ENCODE peak calls at places on chromosomes 7 and 10, in nine cellular contexts. Y, J, Z, I, G, B, E, U and S are unnamed samples.

GRCh38 chr7:80833289-80834104 is 85.4 kb downstream of the SEMA3C start:
- DNase-seq in Y (no peak), J (peak), Z (peak), I (no peak), G (no peak), B (no peak), E (no peak), U (no peak), S (no peak)

GRCh38 chr10:36559412-36559811 is 566.0 kb upstream of the ANKRD30A start:
- DNase-seq in Y (no peak), J (no peak), Z (peak), I (no peak), G (no peak), B (no peak), E (no peak), U (no peak), S (no peak)

GRCh38 chr7:131004371-131004770 is 270.4 kb upstream of the KLF14 start:
- DNase-seq in Y (no peak), J (no peak), Z (no peak), I (no peak), G (no peak), B (no peak), E (no peak), U (no peak), S (no peak)

GRCh38 chr10:69346776-69347175 is 68.5 kb downstream of the HK1 start:
- DNase-seq in Y (no peak), J (no peak), Z (no peak), I (no peak), G (no peak), B (no peak), E (no peak), U (no peak), S (no peak)

GRCh38 chr7:83643012-83643411 is 5.9 kb downstream of the SEMA3E start:
- DNase-seq in Y (no peak), J (no peak), Z (no peak), I (no peak), G (no peak), B (no peak), E (no peak), U (no peak), S (no peak)

GRCh38 chr10:117217196-117217761 is 20.0 kb downstream of the KCNK18 start:
- DNase-seq in Y (peak), J (peak), Z (no peak), I (peak), G (no peak), B (no peak), E (peak), U (peak), S (no peak)

GRCh38 chr10:111598433-111599059 is 521.7 kb downstream of the ADRA2A start:
- DNase-seq in Y (peak), J (peak), Z (peak), I (peak), G (peak), B (peak), E (peak), U (peak), S (no peak)

GRCh38 chr7:150404172-150404784 is 25.1 kb downstream of the ZNF775 start:
- DNase-seq in Y (no peak), J (no peak), Z (no peak), I (no peak), G (no peak), B (no peak), E (peak), U (no peak), S (no peak)

GRCh38 chr10:74081192-74081803 is 69.3 kb downstream of the AP3M1 start:
- DNase-seq in Y (peak), J (peak), Z (peak), I (no peak), G (no peak), B (peak), E (peak), U (no peak), S (no peak)

GRCh38 chr10:86536294-86536861 is 14.8 kb upstream of the WAPL start:
- DNase-seq in Y (no peak), J (no peak), Z (no peak), I (no peak), G (no peak), B (no peak), E (no peak), U (peak), S (no peak)

GRCh38 chr7:40598915-40599314 is 464.1 kb downstream of the SUGCT start:
- DNase-seq in Y (no peak), J (no peak), Z (no peak), I (no peak), G (no peak), B (no peak), E (no peak), U (no peak), S (no peak)

GRCh38 chr10:132889556-132889955 is 52.8 kb downstream of the CFAP46 start:
- DNase-seq in Y (no peak), J (no peak), Z (no peak), I (no peak), G (no peak), B (peak), E (no peak), U (no peak), S (no peak)

GRCh38 chr7:72268090-72268489 is 144.0 kb downstream of the CALN1 start:
- DNase-seq in Y (no peak), J (no peak), Z (no peak), I (no peak), G (no peak), B (no peak), E (no peak), U (no peak), S (no peak)

GRCh38 chr10:132541601-132542011 is 4.0 kb downstream of the INPP5A start:
- DNase-seq in Y (no peak), J (peak), Z (no peak), I (no peak), G (no peak), B (no peak), E (no peak), U (no peak), S (no peak)

GRCh38 chr10:48811461-48811860 is 126.8 kb downstream of the WDFY4 start:
- DNase-seq in Y (no peak), J (peak), Z (no peak), I (no peak), G (no peak), B (no peak), E (no peak), U (no peak), S (no peak)

GRCh38 chr10:104966563-104967280 is 325.6 kb downstream of the SORCS3 start:
- DNase-seq in Y (no peak), J (no peak), Z (no peak), I (no peak), G (no peak), B (no peak), E (no peak), U (no peak), S (no peak)

GRCh38 chr10:119543814-119544642 is 1.5 kb upstream of the RGS10 start:
- DNase-seq in Y (peak), J (peak), Z (no peak), I (no peak), G (peak), B (no peak), E (no peak), U (no peak), S (no peak)

GRCh38 chr7:923108-924041 is 31.1 kb downstream of the ADAP1 start:
- DNase-seq in Y (peak), J (no peak), Z (peak), I (no peak), G (no peak), B (peak), E (peak), U (peak), S (no peak)

GRCh38 chr7:127870231-127870907 is 160.9 kb downstream of the LRRC4 start:
- DNase-seq in Y (no peak), J (peak), Z (no peak), I (no peak), G (no peak), B (no peak), E (no peak), U (peak), S (no peak)

GRCh38 chr10:49767752-49768151 is 5.6 kb upstream of the OGDHL start:
- DNase-seq in Y (no peak), J (no peak), Z (no peak), I (no peak), G (no peak), B (no peak), E (no peak), U (no peak), S (no peak)

GRCh38 chr7:44935016-44935415 is 43.8 kb downstream of the MYO1G start:
- DNase-seq in Y (no peak), J (no peak), Z (no peak), I (no peak), G (no peak), B (no peak), E (no peak), U (no peak), S (no peak)

GRCh38 chr10:15791816-15792524 is 68.3 kb downstream of the MINDY3 start:
- DNase-seq in Y (peak), J (no peak), Z (no peak), I (no peak), G (no peak), B (peak), E (no peak), U (no peak), S (no peak)

GRCh38 chr10:18684953-18685352 is 25.7 kb downstream of the ARL5B start:
- DNase-seq in Y (no peak), J (no peak), Z (no peak), I (no peak), G (no peak), B (no peak), E (no peak), U (no peak), S (no peak)

GRCh38 chr10:110772454-110773025 is 99.2 kb upstream of the PDCD4 start:
- DNase-seq in Y (no peak), J (peak), Z (no peak), I (no peak), G (no peak), B (no peak), E (no peak), U (no peak), S (no peak)

GRCh38 chr7:17444673-17445072 is 146.2 kb downstream of the AHR start:
- DNase-seq in Y (peak), J (peak), Z (peak), I (no peak), G (no peak), B (no peak), E (no peak), U (no peak), S (no peak)

GRCh38 chr10:130221456-130222375 is 85.5 kb downstream of the GLRX3 start:
- DNase-seq in Y (no peak), J (no peak), Z (no peak), I (no peak), G (no peak), B (no peak), E (no peak), U (no peak), S (no peak)

GRCh38 chr10:131062621-131063260 is 248.8 kb downstream of the TCERG1L start:
- DNase-seq in Y (no peak), J (no peak), Z (no peak), I (no peak), G (no peak), B (no peak), E (no peak), U (no peak), S (no peak)

GRCh38 chr10:33066558-33067236 is 108.7 kb upstream of the ITGB1 start:
- DNase-seq in Y (peak), J (no peak), Z (peak), I (no peak), G (no peak), B (no peak), E (no peak), U (no peak), S (peak)

GRCh38 chr10:88657901-88658300 is 6.3 kb upstream of the LIPF start:
- DNase-seq in Y (no peak), J (peak), Z (peak), I (no peak), G (no peak), B (no peak), E (no peak), U (no peak), S (no peak)

GRCh38 chr10:27833792-27834191 is 88.2 kb upstream of the MKX start:
- DNase-seq in Y (no peak), J (no peak), Z (no peak), I (no peak), G (no peak), B (no peak), E (no peak), U (no peak), S (no peak)

GRCh38 chr7:101902680-101903504 is 85.5 kb downstream of the CUX1 start:
- DNase-seq in Y (no peak), J (no peak), Z (no peak), I (no peak), G (no peak), B (no peak), E (no peak), U (no peak), S (no peak)

GRCh38 chr7:101898019-101898575 is 80.7 kb downstream of the CUX1 start:
- DNase-seq in Y (no peak), J (no peak), Z (no peak), I (no peak), G (no peak), B (no peak), E (no peak), U (no peak), S (no peak)

GRCh38 chr7:101899616-101900015 is 82.2 kb downstream of the CUX1 start:
- DNase-seq in Y (no peak), J (no peak), Z (no peak), I (no peak), G (no peak), B (no peak), E (no peak), U (no peak), S (no peak)

GRCh38 chr7:101901661-101902491 is 84.5 kb downstream of the CUX1 start:
- DNase-seq in Y (peak), J (no peak), Z (no peak), I (no peak), G (no peak), B (no peak), E (no peak), U (no peak), S (no peak)

DNA sequence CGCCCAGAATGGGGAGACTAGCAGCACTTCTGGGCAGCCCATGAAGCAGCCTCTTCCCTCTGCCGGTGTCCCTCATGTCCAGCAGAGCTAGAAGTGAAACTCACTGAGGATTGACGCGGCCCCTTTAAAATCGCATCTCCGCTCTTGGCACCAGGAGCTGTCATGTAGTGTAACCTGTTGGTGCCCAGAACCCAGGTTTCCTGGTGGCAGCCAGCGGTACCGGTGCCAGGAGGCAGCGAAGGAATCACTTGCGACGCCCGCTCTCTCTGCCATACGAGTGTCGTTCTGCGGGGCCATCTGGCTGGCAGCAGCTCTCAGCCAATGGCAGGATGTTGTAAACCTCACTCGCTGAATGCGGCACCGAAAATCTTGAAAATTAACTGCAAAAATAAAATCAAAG is 82.7 kb downstream of the CUX1 start:
- DNase-seq in Y (no peak), J (peak), Z (no peak), I (no peak), G (no peak), B (no peak), E (no peak), U (no peak), S (no peak)
- H3K4me3 ChIP-seq in Y (no peak), J (peak), Z (no peak), I (peak), G (no peak), B (peak), E (no peak), U (no peak), S (peak)

DNA sequence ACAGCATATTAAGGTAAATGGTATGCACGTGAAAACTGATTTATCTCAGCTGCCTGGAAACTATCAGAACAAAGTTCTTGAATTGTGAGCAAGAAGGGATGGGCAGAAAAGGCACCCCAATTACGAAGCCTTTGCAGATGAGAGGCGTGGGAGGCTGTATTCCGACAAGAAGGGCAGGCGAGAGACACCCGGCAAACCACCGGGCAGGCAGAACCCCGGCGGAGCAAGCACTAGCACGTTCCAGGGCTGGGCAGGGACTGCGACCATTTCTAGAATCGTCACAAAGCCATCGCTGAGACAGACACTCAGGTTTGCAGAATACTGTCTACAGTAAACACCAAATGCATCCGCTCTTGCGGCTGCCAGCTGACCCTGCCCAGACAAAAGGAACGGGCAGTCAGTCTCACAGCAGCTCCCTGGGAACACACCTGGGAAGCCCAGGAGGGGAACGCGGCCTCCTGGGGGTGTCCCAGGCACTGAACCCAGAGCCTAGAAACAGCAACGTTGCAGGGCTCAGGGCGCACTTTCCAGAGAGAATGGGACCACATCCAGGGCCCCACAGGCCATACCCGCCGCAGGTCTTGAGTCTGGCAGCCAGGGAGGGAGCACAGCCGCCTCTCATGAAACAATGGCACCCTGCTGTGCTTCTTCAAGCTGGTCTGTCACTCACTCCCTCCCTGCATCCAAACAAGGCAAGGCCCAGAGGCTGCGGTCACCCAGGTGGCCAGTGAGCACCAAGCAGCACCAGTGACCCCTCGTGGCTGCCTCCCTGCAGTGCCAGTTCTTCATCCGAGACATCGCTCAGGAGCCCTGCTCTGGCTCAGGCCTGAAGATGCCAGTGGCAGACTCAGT is 261.9 kb downstream of the PTPRN2 start:
- DNase-seq in Y (no peak), J (peak), Z (peak), I (no peak), G (no peak), B (no peak), E (no peak), U (no peak), S (no peak)
- TF ChIP-seq CTCF in Y (no peak), J (peak), Z (no peak), I (no peak), G (no peak), B (no peak), E (no peak), U (no peak), S (no peak)

GRCh38 chr7:2098056-2098455 is 134.7 kb downstream of the MAD1L1 start:
- DNase-seq in Y (no peak), J (no peak), Z (no peak), I (no peak), G (no peak), B (no peak), E (no peak), U (no peak), S (no peak)

GRCh38 chr7:2098496-2098895 is 134.2 kb downstream of the MAD1L1 start:
- DNase-seq in Y (no peak), J (no peak), Z (no peak), I (no peak), G (no peak), B (no peak), E (no peak), U (no peak), S (no peak)

GRCh38 chr7:2100278-2101205 is 132.2 kb downstream of the MAD1L1 start:
- DNase-seq in Y (no peak), J (no peak), Z (no peak), I (no peak), G (no peak), B (no peak), E (no peak), U (peak), S (no peak)

GRCh38 chr7:2097492-2097891 is 135.3 kb downstream of the MAD1L1 start:
- DNase-seq in Y (no peak), J (no peak), Z (no peak), I (no peak), G (no peak), B (no peak), E (no peak), U (no peak), S (no peak)

DNA sequence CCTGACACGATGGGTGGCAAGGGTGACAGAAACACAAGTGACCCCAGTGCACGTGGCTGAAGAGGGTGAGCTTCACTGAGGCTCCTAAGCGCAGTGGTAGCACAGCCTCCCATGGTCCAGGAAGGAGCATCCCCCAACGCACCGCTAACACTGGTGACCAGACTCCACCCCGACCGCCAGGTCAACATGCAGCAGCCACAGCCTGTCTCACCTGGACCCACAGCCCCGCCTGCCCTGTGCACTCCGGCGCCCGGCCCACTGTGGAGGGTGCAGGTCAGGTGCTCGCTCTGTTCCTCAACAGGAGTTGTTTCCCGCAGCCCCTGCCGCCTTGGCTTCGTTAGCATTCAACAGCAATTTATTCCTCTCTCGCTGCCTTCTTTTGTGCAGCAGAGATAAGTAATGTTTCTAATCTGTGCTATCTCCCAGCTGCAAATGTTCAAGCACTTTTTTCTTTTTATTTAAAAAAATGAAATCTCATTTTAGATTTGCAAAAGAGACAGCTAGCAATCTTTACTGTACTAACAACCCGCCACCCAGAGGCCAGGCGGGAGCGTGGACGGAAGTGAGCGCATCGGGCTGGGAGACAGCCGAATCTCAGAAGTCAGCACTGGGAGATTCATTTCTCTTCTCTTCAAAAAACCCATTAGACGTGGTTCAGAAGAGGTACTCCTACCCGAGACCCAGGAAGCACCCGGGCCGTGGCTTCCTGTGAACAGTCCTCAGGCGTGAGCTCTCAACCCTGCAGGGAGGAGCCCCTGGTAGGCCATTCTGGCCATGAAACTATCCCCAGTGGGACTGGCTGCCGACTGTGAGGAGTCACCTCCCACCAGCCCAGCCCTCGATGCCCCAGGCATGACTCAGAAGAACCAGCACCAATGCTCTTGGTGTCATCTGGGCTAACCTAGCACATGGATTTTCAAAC is 133.4 kb downstream of the MAD1L1 start:
- DNase-seq in Y (peak), J (no peak), Z (no peak), I (no peak), G (no peak), B (no peak), E (no peak), U (peak), S (no peak)
- H3K4me3 ChIP-seq in Y (no peak), J (no peak), Z (no peak), I (no peak), G (no peak), B (no peak), E (no peak), U (no peak), S (no peak)

DNA sequence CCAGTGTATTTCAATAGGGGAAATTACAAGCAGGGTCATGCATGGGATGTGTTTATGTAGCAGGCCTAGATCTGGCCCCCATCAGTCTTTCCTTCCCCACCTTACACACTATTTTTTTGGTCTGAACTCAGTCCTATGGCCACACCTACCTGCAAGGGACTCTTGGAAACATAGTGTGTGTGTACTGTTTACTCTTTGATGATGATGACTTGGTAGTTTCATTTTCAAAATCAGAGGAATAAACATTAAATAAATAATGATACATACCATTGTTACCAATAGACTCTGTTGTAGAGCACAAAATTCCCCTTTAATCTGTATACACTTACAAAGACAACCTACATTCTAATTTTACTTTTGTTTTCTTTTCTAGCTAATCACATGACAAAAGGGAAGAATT is 191.0 kb downstream of the ZEB1 start:
- DNase-seq in Y (no peak), J (no peak), Z (no peak), I (no peak), G (no peak), B (no peak), E (no peak), U (no peak), S (no peak)
- TF ChIP-seq CTCF in Y (no peak), J (no peak), Z (no peak), I (no peak), G (no peak), B (no peak), E (no peak), U (no peak), S (no peak)